ENCODE peak calls at places on chromosomes 12 and 14, in eight cellular contexts. F is colonic mucosa; O is uterus; C is ascending aorta; U is sigmoid colon; H is CD8-positive, alpha-beta T cell; K is mammary epithelial cell; T is body of pancreas. I is an unnamed sample.

GRCh38 chr12:116210131-116210530 is 67.4 kb downstream of the MED13L start:
- DNase-seq in F (no peak), K (no peak), T (no peak), O (no peak), C (no peak), U (no peak), H (no peak), I (peak)

GRCh38 chr12:101768781-101769180 is 29.5 kb upstream of the SYCP3 start:
- DNase-seq in T (no peak), O (no peak), H (no peak), U (no peak), K (no peak), F (no peak), C (no peak), I (no peak)

GRCh38 chr12:79055926-79056674 is 191.5 kb downstream of the SYT1 start:
- DNase-seq in F (no peak), C (no peak), K (peak), O (no peak), H (no peak), T (no peak), U (no peak), I (peak)

GRCh38 chr12:17802657-17803641 is 287.0 kb downstream of the RERGL start:
- DNase-seq in H (no peak), T (no peak), O (no peak), C (no peak), K (no peak), F (no peak), U (no peak), I (no peak)

GRCh38 chr12:115866909-115867525 is 410.5 kb downstream of the MED13L start:
- DNase-seq in T (no peak), C (no peak), O (no peak), H (no peak), F (peak), K (no peak), U (no peak), I (no peak)

GRCh38 chr12:67943295-67943892 is 45.9 kb upstream of the IFNG-AS1 start:
- DNase-seq in C (peak), F (peak), T (peak), U (peak), H (peak), O (peak), K (peak), I (peak)

GRCh38 chr12:104462931-104463339 is 6.2 kb downstream of the CHST11 start:
- DNase-seq in H (peak), U (no peak), T (no peak), F (no peak), O (no peak), K (no peak), C (no peak), I (no peak)

GRCh38 chr12:15700595-15700994 is 88.6 kb downstream of the EPS8 start:
- DNase-seq in C (no peak), T (no peak), O (no peak), K (peak), U (no peak), H (no peak), F (no peak), I (peak)

GRCh38 chr12:69131073-69131472 is 108.3 kb upstream of the CPSF6 start:
- DNase-seq in K (no peak), F (no peak), U (no peak), C (no peak), O (no peak), T (no peak), H (no peak), I (no peak)

GRCh38 chr14:99141236-99141635 is 130.8 kb downstream of the BCL11B start:
- DNase-seq in H (no peak), T (no peak), O (no peak), F (no peak), K (no peak), C (no peak), U (peak), I (no peak)

GRCh38 chr12:21650997-21651396 is 6.6 kb downstream of the LDHB start:
- DNase-seq in K (no peak), C (no peak), U (no peak), T (no peak), F (no peak), H (no peak), O (no peak), I (no peak)

DNA sequence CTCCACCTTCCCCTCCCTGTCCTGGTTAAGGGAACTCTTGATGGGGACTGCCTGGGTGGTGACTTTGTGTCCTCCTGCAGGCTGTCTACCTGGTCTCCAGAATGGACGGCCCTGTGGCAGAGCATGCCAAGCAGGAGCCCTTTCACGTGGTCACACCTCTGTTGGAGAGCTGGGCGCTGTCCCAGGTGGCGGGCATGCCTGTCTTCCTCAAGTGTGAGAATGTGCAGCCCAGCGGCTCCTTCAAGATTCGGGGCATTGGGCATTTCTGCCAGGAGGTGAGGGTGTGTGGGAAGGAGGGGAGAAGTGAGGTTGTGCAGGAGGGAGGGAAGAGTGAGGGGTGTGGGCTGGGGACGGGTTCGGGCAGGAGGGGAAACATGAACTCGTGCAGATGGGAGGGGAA is 5.7 kb downstream of the SDSL start:
- DNase-seq in H (no peak), T (no peak), K (no peak), C (no peak), U (no peak), O (no peak), F (no peak), I (no peak)
- TF ChIP-seq CTCF in H (no peak), T (no peak), K (no peak), C (no peak), U (no peak), O (no peak), F (no peak), I (no peak)

DNA sequence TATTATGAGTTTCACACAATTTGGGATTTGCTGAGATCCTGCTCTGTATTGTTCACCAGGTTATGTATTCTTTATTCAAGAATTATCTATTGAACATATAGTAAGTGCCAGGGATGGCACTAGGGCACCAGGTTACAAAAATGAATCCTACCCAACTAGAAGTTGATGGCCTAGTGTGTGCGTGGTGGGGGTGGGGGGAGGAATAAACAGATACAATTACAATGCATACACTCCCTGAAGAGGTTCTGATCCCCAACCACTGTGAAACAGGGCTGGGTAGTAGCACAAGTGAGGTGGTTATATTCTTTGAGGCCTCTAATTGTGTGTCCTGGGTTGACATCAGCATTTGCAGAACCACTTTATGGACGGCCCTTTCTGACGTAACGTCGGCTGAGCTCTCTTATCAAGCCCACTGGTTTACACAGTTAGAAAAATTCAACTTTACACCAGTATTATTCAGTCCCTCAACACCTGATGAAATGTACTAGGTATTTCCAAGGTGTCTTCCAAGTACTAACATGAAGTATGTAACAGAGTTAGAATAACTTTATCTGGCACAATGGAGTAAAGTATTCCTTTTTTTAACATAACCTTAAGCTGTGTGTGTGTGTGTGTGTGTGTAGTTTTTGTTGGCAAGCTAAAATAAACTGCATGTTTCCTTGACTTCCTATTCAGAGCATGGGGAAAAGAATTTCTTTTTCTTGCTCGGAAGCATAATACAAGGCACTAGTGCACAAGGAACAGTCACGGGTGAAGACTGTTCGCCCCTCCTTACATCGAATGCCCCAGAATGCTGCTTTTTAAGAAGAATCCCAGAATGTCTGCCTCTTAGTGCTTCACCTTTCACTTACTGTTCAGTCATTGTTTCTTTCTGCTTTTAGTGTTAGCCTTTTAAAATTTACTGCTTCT is 8.1 kb upstream of the GLRX5 start:
- DNase-seq in H (no peak), O (no peak), U (no peak), F (no peak), C (no peak), T (no peak), K (no peak), I (no peak)
- H3K4me3 ChIP-seq in H (no peak), O (no peak), U (no peak), F (no peak), C (no peak), T (no peak), K (no peak), I (no peak)

GRCh38 chr12:118064608-118065007 is 3.6 kb upstream of the WSB2 start:
- DNase-seq in F (no peak), H (no peak), C (no peak), T (no peak), O (no peak), K (no peak), U (no peak), I (no peak)

GRCh38 chr12:118068361-118068958 is 7.5 kb upstream of the WSB2 start:
- DNase-seq in C (no peak), T (no peak), U (no peak), F (no peak), H (no peak), K (no peak), O (no peak), I (no peak)

GRCh38 chr12:118063567-118064391 is 2.8 kb upstream of the WSB2 start:
- DNase-seq in O (no peak), F (peak), T (peak), K (no peak), C (no peak), H (no peak), U (no peak), I (peak)

GRCh38 chr12:118061876-118062791 is 1.2 kb upstream of the WSB2 start:
- DNase-seq in O (peak), H (peak), F (peak), C (peak), U (peak), K (peak), T (peak), I (peak)

DNA sequence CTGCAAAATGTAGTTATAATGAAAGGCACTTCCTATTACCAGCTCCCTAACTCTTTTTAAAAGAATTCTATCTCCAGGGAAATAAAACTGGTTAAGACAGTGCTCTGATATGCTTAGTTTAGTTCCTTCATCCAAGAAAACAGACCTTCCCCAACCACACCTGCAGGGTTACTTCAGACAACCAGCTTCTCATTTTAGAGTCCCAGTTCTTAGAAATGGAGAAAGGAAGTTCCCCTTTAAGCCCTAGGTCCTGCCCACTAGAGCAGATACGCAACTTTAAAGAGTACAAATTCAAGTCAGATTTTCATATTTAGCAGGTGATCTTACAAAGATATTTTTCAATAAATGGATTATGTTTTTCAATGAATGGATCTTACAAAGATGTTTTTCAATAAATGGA is 4.4 kb upstream of the WSB2 start:
- DNase-seq in K (no peak), C (no peak), T (no peak), O (no peak), H (no peak), F (no peak), U (no peak), I (no peak)
- TF ChIP-seq CTCF in K (no peak), C (no peak), T (no peak), O (no peak), H (no peak), F (no peak), U (no peak), I (no peak)

GRCh38 chr14:34283590-34283989 is 178.4 kb downstream of the SPTSSA start:
- DNase-seq in T (no peak), F (no peak), C (no peak), H (no peak), K (no peak), U (no peak), O (no peak), I (no peak)
- H3K4me3 ChIP-seq in T (no peak), F (no peak), C (no peak), H (no peak), K (no peak), U (no peak), O (no peak), I (no peak)